ENCODE peak calls at places on chromosome 11, in ten cellular contexts. One of them, this sample, is unnamed.

GRCh38 chr11:63882555-63883242 is 34.3 kb downstream of the RCOR2 start:
- DNase-seq in dorsolateral prefrontal cortex: peak; percentile 46
- DNase-seq in Peyer's patch: no peak
- DNase-seq in AG09309: no peak
- DNase-seq in HFF-Myc: no peak
- DNase-seq in AG04450: no peak
- DNase-seq in coronary artery: no peak
- DNase-seq in epithelial cell of esophagus: no peak
- DNase-seq in fibroblast of the aortic adventitia: no peak
- DNase-seq in gastrocnemius medialis: no peak
- DNase-seq in this sample: no peak

GRCh38 chr11:12526789-12527188 is 147.4 kb upstream of the TEAD1 start:
- DNase-seq in dorsolateral prefrontal cortex: no peak
- DNase-seq in Peyer's patch: no peak
- DNase-seq in AG09309: peak; percentile 52
- DNase-seq in HFF-Myc: no peak
- DNase-seq in AG04450: no peak
- DNase-seq in coronary artery: no peak
- DNase-seq in epithelial cell of esophagus: peak; percentile 45
- DNase-seq in fibroblast of the aortic adventitia: peak; percentile 88
- DNase-seq in gastrocnemius medialis: no peak
- DNase-seq in this sample: peak; percentile 37

GRCh38 chr11:31827458-31828206 is 16.5 kb upstream of the PAX6 start:
- DNase-seq in dorsolateral prefrontal cortex: no peak
- DNase-seq in Peyer's patch: no peak
- DNase-seq in AG09309: no peak
- DNase-seq in HFF-Myc: no peak
- DNase-seq in AG04450: peak; percentile 34
- DNase-seq in coronary artery: no peak
- DNase-seq in epithelial cell of esophagus: no peak
- DNase-seq in fibroblast of the aortic adventitia: no peak
- DNase-seq in gastrocnemius medialis: no peak
- DNase-seq in this sample: no peak

GRCh38 chr11:130774703-130775102 is 141.6 kb downstream of the SNX19 start:
- DNase-seq in dorsolateral prefrontal cortex: no peak
- DNase-seq in Peyer's patch: no peak
- DNase-seq in AG09309: no peak
- DNase-seq in HFF-Myc: no peak
- DNase-seq in AG04450: no peak
- DNase-seq in coronary artery: peak; percentile 35
- DNase-seq in epithelial cell of esophagus: no peak
- DNase-seq in fibroblast of the aortic adventitia: no peak
- DNase-seq in gastrocnemius medialis: no peak
- DNase-seq in this sample: no peak

GRCh38 chr11:57440744-57441414 is 14.0 kb upstream of the SLC43A3 start:
- DNase-seq in dorsolateral prefrontal cortex: no peak
- DNase-seq in Peyer's patch: no peak
- DNase-seq in AG09309: no peak
- DNase-seq in HFF-Myc: no peak
- DNase-seq in AG04450: no peak
- DNase-seq in coronary artery: no peak
- DNase-seq in epithelial cell of esophagus: no peak
- DNase-seq in fibroblast of the aortic adventitia: no peak
- DNase-seq in gastrocnemius medialis: no peak
- DNase-seq in this sample: no peak

GRCh38 chr11:131889146-131889577 is 518.7 kb downstream of the NTM start:
- DNase-seq in dorsolateral prefrontal cortex: no peak
- DNase-seq in Peyer's patch: no peak
- DNase-seq in AG09309: peak; percentile 81
- DNase-seq in HFF-Myc: peak; percentile 82
- DNase-seq in AG04450: peak; percentile 80
- DNase-seq in coronary artery: no peak
- DNase-seq in epithelial cell of esophagus: no peak
- DNase-seq in fibroblast of the aortic adventitia: peak; percentile 88
- DNase-seq in gastrocnemius medialis: no peak
- DNase-seq in this sample: peak; percentile 77

GRCh38 chr11:128194226-128194625 is 393.1 kb downstream of the ETS1 start:
- DNase-seq in dorsolateral prefrontal cortex: no peak
- DNase-seq in Peyer's patch: no peak
- DNase-seq in AG09309: no peak
- DNase-seq in HFF-Myc: no peak
- DNase-seq in AG04450: no peak
- DNase-seq in coronary artery: no peak
- DNase-seq in epithelial cell of esophagus: no peak
- DNase-seq in fibroblast of the aortic adventitia: no peak
- DNase-seq in gastrocnemius medialis: no peak
- DNase-seq in this sample: no peak

GRCh38 chr11:9313648-9314290 is 624 bp downstream of the TMEM41B start:
- DNase-seq in dorsolateral prefrontal cortex: no peak
- DNase-seq in Peyer's patch: no peak
- DNase-seq in AG09309: no peak
- DNase-seq in HFF-Myc: no peak
- DNase-seq in AG04450: no peak
- DNase-seq in coronary artery: no peak
- DNase-seq in epithelial cell of esophagus: peak; percentile 36
- DNase-seq in fibroblast of the aortic adventitia: peak; percentile 11
- DNase-seq in gastrocnemius medialis: no peak
- DNase-seq in this sample: no peak

GRCh38 chr11:123671534-123671933 is 17.1 kb upstream of the SCN3B start:
- DNase-seq in dorsolateral prefrontal cortex: peak; percentile 58
- DNase-seq in Peyer's patch: no peak
- DNase-seq in AG09309: no peak
- DNase-seq in HFF-Myc: no peak
- DNase-seq in AG04450: no peak
- DNase-seq in coronary artery: no peak
- DNase-seq in epithelial cell of esophagus: no peak
- DNase-seq in fibroblast of the aortic adventitia: no peak
- DNase-seq in gastrocnemius medialis: no peak
- DNase-seq in this sample: no peak

GRCh38 chr11:126090452-126090851 is 27.8 kb upstream of the CDON start:
- DNase-seq in dorsolateral prefrontal cortex: no peak
- DNase-seq in Peyer's patch: no peak
- DNase-seq in AG09309: no peak
- DNase-seq in HFF-Myc: no peak
- DNase-seq in AG04450: no peak
- DNase-seq in coronary artery: no peak
- DNase-seq in epithelial cell of esophagus: no peak
- DNase-seq in fibroblast of the aortic adventitia: no peak
- DNase-seq in gastrocnemius medialis: no peak
- DNase-seq in this sample: no peak

GRCh38 chr11:76459299-76459698 is 14.5 kb downstream of the EMSY start:
- DNase-seq in dorsolateral prefrontal cortex: no peak
- DNase-seq in Peyer's patch: no peak
- DNase-seq in AG09309: no peak
- DNase-seq in HFF-Myc: no peak
- DNase-seq in AG04450: no peak
- DNase-seq in coronary artery: no peak
- DNase-seq in epithelial cell of esophagus: peak; percentile 19
- DNase-seq in fibroblast of the aortic adventitia: no peak
- DNase-seq in gastrocnemius medialis: no peak
- DNase-seq in this sample: no peak
- TF ChIP-seq CTCF in dorsolateral prefrontal cortex: peak; percentile 24
- TF ChIP-seq CTCF in Peyer's patch: no peak
- TF ChIP-seq CTCF in AG09309: peak; percentile 24
- TF ChIP-seq CTCF in HFF-Myc: peak; percentile 33
- TF ChIP-seq CTCF in AG04450: peak; percentile 32
- TF ChIP-seq CTCF in coronary artery: peak; percentile 32
- TF ChIP-seq CTCF in epithelial cell of esophagus: peak; percentile 42
- TF ChIP-seq CTCF in fibroblast of the aortic adventitia: peak; percentile 56
- TF ChIP-seq CTCF in gastrocnemius medialis: no peak
- TF ChIP-seq CTCF in this sample: peak; percentile 32

GRCh38 chr11:134124660-134125451 is 56.0 kb downstream of the JAM3 start:
- DNase-seq in dorsolateral prefrontal cortex: peak; percentile 71
- DNase-seq in Peyer's patch: peak; percentile 54
- DNase-seq in AG09309: no peak
- DNase-seq in HFF-Myc: no peak
- DNase-seq in AG04450: no peak
- DNase-seq in coronary artery: no peak
- DNase-seq in epithelial cell of esophagus: no peak
- DNase-seq in fibroblast of the aortic adventitia: peak; percentile 78
- DNase-seq in gastrocnemius medialis: peak; percentile 36
- DNase-seq in this sample: no peak
- H3K4me3 ChIP-seq in dorsolateral prefrontal cortex: peak overlapping the region; percentile 61
- H3K4me3 ChIP-seq in Peyer's patch: no peak overlapping the region
- H3K4me3 ChIP-seq in AG09309: peak overlapping the region; percentile 37
- H3K4me3 ChIP-seq in HFF-Myc: peak overlapping the region; percentile 30
- H3K4me3 ChIP-seq in AG04450: peak overlapping the region; percentile 58
- H3K4me3 ChIP-seq in coronary artery: peak overlapping the region; percentile 75
- H3K4me3 ChIP-seq in epithelial cell of esophagus: peak overlapping the region; percentile 24
- H3K4me3 ChIP-seq in fibroblast of the aortic adventitia: peak overlapping the region; percentile 60
- H3K4me3 ChIP-seq in gastrocnemius medialis: peak overlapping the region; percentile 55
- H3K4me3 ChIP-seq in this sample: peak overlapping the region; percentile 42

GRCh38 chr11:69380451-69380901 is 86.5 kb downstream of the MYEOV start:
- DNase-seq in dorsolateral prefrontal cortex: no peak
- DNase-seq in Peyer's patch: no peak
- DNase-seq in AG09309: no peak
- DNase-seq in HFF-Myc: no peak
- DNase-seq in AG04450: no peak
- DNase-seq in coronary artery: peak; percentile 66
- DNase-seq in epithelial cell of esophagus: no peak
- DNase-seq in fibroblast of the aortic adventitia: no peak
- DNase-seq in gastrocnemius medialis: no peak
- DNase-seq in this sample: no peak

GRCh38 chr11:69382131-69383128 is 88.5 kb downstream of the MYEOV start:
- DNase-seq in dorsolateral prefrontal cortex: no peak
- DNase-seq in Peyer's patch: peak; percentile 51
- DNase-seq in AG09309: no peak
- DNase-seq in HFF-Myc: no peak
- DNase-seq in AG04450: no peak
- DNase-seq in coronary artery: peak; percentile 74
- DNase-seq in epithelial cell of esophagus: peak; percentile 46
- DNase-seq in fibroblast of the aortic adventitia: peak; percentile 59
- DNase-seq in gastrocnemius medialis: peak; percentile 26
- DNase-seq in this sample: no peak

GRCh38 chr11:69381681-69382130 is 87.8 kb downstream of the MYEOV start:
- DNase-seq in dorsolateral prefrontal cortex: no peak
- DNase-seq in Peyer's patch: no peak
- DNase-seq in AG09309: no peak
- DNase-seq in HFF-Myc: no peak
- DNase-seq in AG04450: no peak
- DNase-seq in coronary artery: no peak
- DNase-seq in epithelial cell of esophagus: no peak
- DNase-seq in fibroblast of the aortic adventitia: no peak
- DNase-seq in gastrocnemius medialis: no peak
- DNase-seq in this sample: no peak

GRCh38 chr11:69383372-69383771 is 89.4 kb downstream of the MYEOV start:
- DNase-seq in dorsolateral prefrontal cortex: no peak
- DNase-seq in Peyer's patch: no peak
- DNase-seq in AG09309: no peak
- DNase-seq in HFF-Myc: no peak
- DNase-seq in AG04450: no peak
- DNase-seq in coronary artery: peak; percentile 65
- DNase-seq in epithelial cell of esophagus: no peak
- DNase-seq in fibroblast of the aortic adventitia: no peak
- DNase-seq in gastrocnemius medialis: no peak
- DNase-seq in this sample: no peak

DNA sequence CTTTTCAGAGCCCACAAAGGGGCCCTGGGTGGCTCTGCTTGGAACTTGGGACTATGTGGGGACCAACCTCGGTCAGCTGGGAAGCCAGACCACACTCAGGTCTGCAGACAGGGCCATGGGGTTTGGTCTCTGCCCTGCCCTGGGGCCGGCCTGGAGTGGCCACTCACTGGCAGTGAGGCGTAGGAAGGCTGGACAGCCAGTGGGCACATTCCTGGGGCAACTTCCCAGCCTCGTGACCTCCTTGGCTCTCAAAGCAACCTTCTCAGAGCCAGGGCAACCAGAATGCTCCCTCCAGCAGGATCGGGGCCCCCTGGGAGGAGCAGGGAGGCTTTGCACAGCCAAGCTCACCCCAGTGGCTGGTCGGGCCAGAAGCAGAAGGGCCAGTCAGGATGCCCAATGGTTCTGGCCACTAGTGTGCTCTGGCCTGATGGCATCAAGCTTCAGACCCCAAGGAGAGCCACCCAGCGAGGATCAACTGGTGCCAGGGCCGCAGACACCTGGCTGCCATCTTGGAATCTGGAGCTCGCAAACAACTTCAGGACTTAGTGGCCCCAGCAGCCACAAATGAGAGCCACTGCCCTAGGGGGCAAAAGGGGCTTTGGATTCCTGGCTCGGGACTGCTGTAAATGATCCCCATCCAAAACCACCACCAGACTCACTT is 87.1 kb downstream of the MYEOV start:
- DNase-seq in dorsolateral prefrontal cortex: no peak
- DNase-seq in Peyer's patch: no peak
- DNase-seq in AG09309: no peak
- DNase-seq in HFF-Myc: no peak
- DNase-seq in AG04450: no peak
- DNase-seq in coronary artery: peak; percentile 64
- DNase-seq in epithelial cell of esophagus: no peak
- DNase-seq in fibroblast of the aortic adventitia: no peak
- DNase-seq in gastrocnemius medialis: no peak
- DNase-seq in this sample: no peak
- TF ChIP-seq CTCF in dorsolateral prefrontal cortex: no peak
- TF ChIP-seq CTCF in Peyer's patch: no peak
- TF ChIP-seq CTCF in AG09309: no peak
- TF ChIP-seq CTCF in HFF-Myc: no peak
- TF ChIP-seq CTCF in AG04450: no peak
- TF ChIP-seq CTCF in coronary artery: no peak
- TF ChIP-seq CTCF in epithelial cell of esophagus: no peak
- TF ChIP-seq CTCF in fibroblast of the aortic adventitia: no peak
- TF ChIP-seq CTCF in gastrocnemius medialis: no peak
- TF ChIP-seq CTCF in this sample: no peak

GRCh38 chr11:109967121-109967520 is 126.1 kb upstream of the ZC3H12C start:
- DNase-seq in dorsolateral prefrontal cortex: no peak
- DNase-seq in Peyer's patch: no peak
- DNase-seq in AG09309: no peak
- DNase-seq in HFF-Myc: no peak
- DNase-seq in AG04450: no peak
- DNase-seq in coronary artery: no peak
- DNase-seq in epithelial cell of esophagus: peak; percentile 18
- DNase-seq in fibroblast of the aortic adventitia: no peak
- DNase-seq in gastrocnemius medialis: no peak
- DNase-seq in this sample: no peak

GRCh38 chr11:109960831-109961230 is 132.4 kb upstream of the ZC3H12C start:
- DNase-seq in dorsolateral prefrontal cortex: no peak
- DNase-seq in Peyer's patch: no peak
- DNase-seq in AG09309: peak; percentile 84
- DNase-seq in HFF-Myc: no peak
- DNase-seq in AG04450: peak; percentile 50
- DNase-seq in coronary artery: no peak
- DNase-seq in epithelial cell of esophagus: peak; percentile 65
- DNase-seq in fibroblast of the aortic adventitia: peak; percentile 97
- DNase-seq in gastrocnemius medialis: peak; percentile 67
- DNase-seq in this sample: peak; percentile 95

GRCh38 chr11:109961261-109961660 is 131.9 kb upstream of the ZC3H12C start:
- DNase-seq in dorsolateral prefrontal cortex: no peak
- DNase-seq in Peyer's patch: no peak
- DNase-seq in AG09309: no peak
- DNase-seq in HFF-Myc: no peak
- DNase-seq in AG04450: no peak
- DNase-seq in coronary artery: no peak
- DNase-seq in epithelial cell of esophagus: no peak
- DNase-seq in fibroblast of the aortic adventitia: no peak
- DNase-seq in gastrocnemius medialis: no peak
- DNase-seq in this sample: no peak

GRCh38 chr11:109964487-109964886 is 128.7 kb upstream of the ZC3H12C start:
- DNase-seq in dorsolateral prefrontal cortex: no peak
- DNase-seq in Peyer's patch: no peak
- DNase-seq in AG09309: no peak
- DNase-seq in HFF-Myc: no peak
- DNase-seq in AG04450: no peak
- DNase-seq in coronary artery: no peak
- DNase-seq in epithelial cell of esophagus: no peak
- DNase-seq in fibroblast of the aortic adventitia: no peak
- DNase-seq in gastrocnemius medialis: no peak
- DNase-seq in this sample: no peak

GRCh38 chr11:109963101-109963500 is 130.1 kb upstream of the ZC3H12C start:
- DNase-seq in dorsolateral prefrontal cortex: no peak
- DNase-seq in Peyer's patch: no peak
- DNase-seq in AG09309: no peak
- DNase-seq in HFF-Myc: no peak
- DNase-seq in AG04450: no peak
- DNase-seq in coronary artery: no peak
- DNase-seq in epithelial cell of esophagus: no peak
- DNase-seq in fibroblast of the aortic adventitia: no peak
- DNase-seq in gastrocnemius medialis: no peak
- DNase-seq in this sample: no peak
- H3K4me3 ChIP-seq in dorsolateral prefrontal cortex: no peak overlapping the region
- H3K4me3 ChIP-seq in Peyer's patch: no peak overlapping the region
- H3K4me3 ChIP-seq in AG09309: no peak overlapping the region
- H3K4me3 ChIP-seq in HFF-Myc: no peak overlapping the region
- H3K4me3 ChIP-seq in AG04450: no peak overlapping the region
- H3K4me3 ChIP-seq in coronary artery: no peak overlapping the region
- H3K4me3 ChIP-seq in epithelial cell of esophagus: no peak overlapping the region
- H3K4me3 ChIP-seq in fibroblast of the aortic adventitia: no peak overlapping the region
- H3K4me3 ChIP-seq in gastrocnemius medialis: no peak overlapping the region
- H3K4me3 ChIP-seq in this sample: no peak overlapping the region